ENCODE peak calls at places on chromosomes 11 and 22, in four cellular contexts. Y is K562, P is H1, S is SK-N-SH. B is an unnamed sample.

GRCh38 chr11:86160546-86161149 is 83.9 kb upstream of the EED start:
- DNase-seq in Y (no peak), P (no peak), S (no peak), B (no peak)

GRCh38 chr11:7851391-7851790 is 54.6 kb upstream of the OR5P2 start:
- DNase-seq in Y (peak), P (no peak), S (no peak), B (no peak)

GRCh38 chr11:83282084-83282716 is 4.0 kb downstream of the CCDC90B start:
- DNase-seq in Y (no peak), P (no peak), S (no peak), B (no peak)

GRCh38 chr11:126465573-126466287 is 110.2 kb downstream of the ST3GAL4 start:
- DNase-seq in Y (no peak), P (no peak), S (peak), B (no peak)

GRCh38 chr11:66849501-66850234 is 6.4 kb downstream of the RCE1 start:
- DNase-seq in Y (no peak), P (no peak), S (peak), B (no peak)

GRCh38 chr22:49780992-49781782 is 46.5 kb downstream of the BRD1 start:
- DNase-seq in Y (no peak), P (no peak), S (no peak), B (no peak)

GRCh38 chr11:86620796-86621575 is 51.4 kb downstream of the ME3 start:
- DNase-seq in Y (no peak), P (no peak), S (no peak), B (no peak)

GRCh38 chr11:77040889-77041288 is 6.7 kb downstream of the B3GNT6 start:
- DNase-seq in Y (no peak), P (no peak), S (peak), B (no peak)

GRCh38 chr22:30582788-30583575 is 8.5 kb upstream of the GAL3ST1 start:
- DNase-seq in Y (no peak), P (no peak), S (no peak), B (no peak)

GRCh38 chr11:67594480-67594879 is 10.9 kb downstream of the GSTP1 start:
- DNase-seq in Y (no peak), P (no peak), S (no peak), B (no peak)

GRCh38 chr11:64250875-64251721 is at the start of gene PLCB3:
- DNase-seq in Y (peak), P (no peak), S (peak), B (peak)

GRCh38 chr11:102428696-102429095 is 23.9 kb downstream of the TMEM123 start:
- DNase-seq in Y (no peak), P (no peak), S (no peak), B (no peak)

GRCh38 chr11:13043912-13044628 is 35.0 kb downstream of the RASSF10 start:
- DNase-seq in Y (no peak), P (no peak), S (no peak), B (no peak)

GRCh38 chr22:28369849-28370248 is 309.8 kb downstream of the TTC28 start:
- DNase-seq in Y (peak), P (no peak), S (no peak), B (no peak)

GRCh38 chr11:35792846-35793192 is 130.2 kb downstream of the TRIM44 start:
- DNase-seq in Y (no peak), P (no peak), S (no peak), B (no peak)

GRCh38 chr22:40289991-40290459 is 56.3 kb upstream of the ADSL start:
- DNase-seq in Y (no peak), P (no peak), S (no peak), B (no peak)

GRCh38 chr11:15967166-15967565 is 389.2 kb downstream of the SOX6 start:
- DNase-seq in Y (no peak), P (no peak), S (no peak), B (no peak)

GRCh38 chr11:119367661-119368120 is 13.8 kb downstream of the USP2 start:
- DNase-seq in Y (no peak), P (no peak), S (no peak), B (no peak)

GRCh38 chr11:106969660-106970059 is 48.6 kb downstream of the GUCY1A2 start:
- DNase-seq in Y (no peak), P (no peak), S (no peak), B (no peak)

GRCh38 chr11:11047851-11048610 is 190.2 kb upstream of the ZBED5 start:
- DNase-seq in Y (no peak), P (no peak), S (no peak), B (no peak)

GRCh38 chr22:44214764-44215163 is 34.0 kb downstream of the PARVG start:
- DNase-seq in Y (no peak), P (no peak), S (no peak), B (no peak)

GRCh38 chr11:2193099-2193886 is 21.7 kb upstream of the TH start:
- DNase-seq in Y (peak), P (no peak), S (peak), B (no peak)

GRCh38 chr11:95713428-95713827 is 76.2 kb downstream of the FAM76B start:
- DNase-seq in Y (no peak), P (no peak), S (no peak), B (no peak)

GRCh38 chr22:31561238-31561887 is 65.0 kb downstream of the SFI1 start:
- DNase-seq in Y (peak), P (peak), S (peak), B (peak)

GRCh38 chr11:37134637-37135036 is 536.6 kb upstream of the RAG2 start:
- DNase-seq in Y (no peak), P (no peak), S (no peak), B (no peak)

GRCh38 chr11:116035972-116036371 is 531.8 kb upstream of the CADM1 start:
- DNase-seq in Y (no peak), P (no peak), S (peak), B (no peak)

GRCh38 chr11:88543902-88544655 is 206.5 kb upstream of the CTSC start:
- DNase-seq in Y (peak), P (peak), S (peak), B (peak)
- TF ChIP-seq CTCF in Y (peak), P (peak), S (peak), B (peak)

GRCh38 chr11:109435121-109435742 is 13.2 kb downstream of the C11orf87 start:
- DNase-seq in Y (no peak), P (no peak), S (no peak), B (no peak)
- TF ChIP-seq TEAD4 in Y (no peak), P (no peak), S (no peak), B (no peak)

GRCh38 chr11:78741794-78742193 is 167.1 kb upstream of the NARS2 start:
- DNase-seq in Y (no peak), P (no peak), S (no peak), B (no peak)
- TF ChIP-seq CTCF in Y (no peak), P (no peak), S (no peak), B (no peak)

DNA sequence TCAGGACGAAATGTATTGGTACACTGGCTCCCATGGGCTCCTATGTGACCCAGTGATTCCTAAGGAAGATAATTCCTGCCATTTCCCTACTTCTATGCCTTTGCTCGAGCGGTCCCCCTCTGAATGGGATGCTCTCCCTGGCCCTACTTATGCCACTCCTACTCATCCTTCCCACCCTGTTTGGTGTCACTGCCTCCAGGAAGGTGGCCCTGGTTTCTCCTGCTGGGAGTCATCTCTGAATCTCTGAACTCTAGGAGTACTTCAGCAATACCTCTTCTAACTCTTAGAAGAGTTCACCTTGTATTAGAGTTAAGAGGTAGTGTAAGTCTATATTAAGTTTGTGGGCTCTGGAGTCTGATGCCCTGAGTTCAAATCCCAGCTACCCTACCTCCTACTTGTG is 35.5 kb upstream of the LRRC55 start:
- DNase-seq in Y (no peak), P (no peak), S (no peak), B (no peak)
- TF ChIP-seq TEAD4 in Y (no peak), P (no peak), S (no peak), B (no peak)

GRCh38 chr11:32188785-32189184 is 97.9 kb downstream of the RCN1 start:
- DNase-seq in Y (peak), P (no peak), S (no peak), B (no peak)
- TF ChIP-seq CTCF in Y (peak), P (peak), S (no peak), B (no peak)

GRCh38 chr11:68684385-68685356 is at the start of gene GAL:
- DNase-seq in Y (peak), P (no peak), S (peak), B (peak)

GRCh38 chr11:68688881-68689280 is 4.5 kb downstream of the GAL start:
- DNase-seq in Y (no peak), P (no peak), S (no peak), B (no peak)

GRCh38 chr11:68685656-68686380 is 1.5 kb downstream of the GAL start:
- DNase-seq in Y (no peak), P (no peak), S (peak), B (no peak)

GRCh38 chr11:68687986-68688385 is 3.6 kb downstream of the GAL start:
- DNase-seq in Y (no peak), P (no peak), S (no peak), B (no peak)

DNA sequence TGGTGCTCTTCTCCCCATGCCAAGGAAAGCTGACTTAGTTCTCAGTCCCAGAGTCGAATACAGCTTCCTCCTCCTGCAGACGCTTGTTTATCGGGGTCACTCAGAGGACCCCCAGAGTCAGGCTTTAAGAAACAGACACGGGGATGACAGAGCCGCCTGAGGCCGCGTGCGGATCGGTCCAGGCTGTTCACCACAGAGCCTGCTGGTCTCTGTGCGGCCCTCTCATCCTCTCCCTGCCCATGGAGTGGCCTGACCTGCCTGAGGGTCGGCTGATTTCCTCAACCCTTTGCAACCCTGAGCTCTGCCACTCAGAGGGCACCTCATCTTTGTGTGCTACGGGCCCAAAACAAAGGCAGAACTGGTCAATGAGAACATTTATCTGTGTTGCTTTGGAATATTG is 2.1 kb downstream of the GAL start:
- DNase-seq in Y (no peak), P (no peak), S (no peak), B (no peak)
- TF ChIP-seq TEAD4 in Y (no peak), P (no peak), S (no peak), B (no peak)

GRCh38 chr11:125086633-125087296 is 23.7 kb downstream of the SLC37A2 start:
- DNase-seq in Y (no peak), P (no peak), S (no peak), B (no peak)

GRCh38 chr11:125084761-125085231 is 21.7 kb downstream of the SLC37A2 start:
- DNase-seq in Y (no peak), P (no peak), S (peak), B (no peak)

GRCh38 chr11:125083312-125084056 is 20.4 kb downstream of the SLC37A2 start:
- DNase-seq in Y (no peak), P (no peak), S (no peak), B (no peak)

GRCh38 chr11:125084057-125084416 is 20.9 kb downstream of the SLC37A2 start:
- DNase-seq in Y (no peak), P (no peak), S (peak), B (no peak)

GRCh38 chr11:125085301-125086081 is 22.4 kb downstream of the SLC37A2 start:
- DNase-seq in Y (no peak), P (no peak), S (peak), B (peak)
- TF ChIP-seq CTCF in Y (no peak), P (peak), S (no peak), B (no peak)

GRCh38 chr11:79493555-79494171 is 52.8 kb upstream of the TENM4 start:
- DNase-seq in Y (peak), P (peak), S (peak), B (peak)
- TF ChIP-seq TEAD4 in Y (no peak), P (peak), S (no peak), B (no peak)

DNA sequence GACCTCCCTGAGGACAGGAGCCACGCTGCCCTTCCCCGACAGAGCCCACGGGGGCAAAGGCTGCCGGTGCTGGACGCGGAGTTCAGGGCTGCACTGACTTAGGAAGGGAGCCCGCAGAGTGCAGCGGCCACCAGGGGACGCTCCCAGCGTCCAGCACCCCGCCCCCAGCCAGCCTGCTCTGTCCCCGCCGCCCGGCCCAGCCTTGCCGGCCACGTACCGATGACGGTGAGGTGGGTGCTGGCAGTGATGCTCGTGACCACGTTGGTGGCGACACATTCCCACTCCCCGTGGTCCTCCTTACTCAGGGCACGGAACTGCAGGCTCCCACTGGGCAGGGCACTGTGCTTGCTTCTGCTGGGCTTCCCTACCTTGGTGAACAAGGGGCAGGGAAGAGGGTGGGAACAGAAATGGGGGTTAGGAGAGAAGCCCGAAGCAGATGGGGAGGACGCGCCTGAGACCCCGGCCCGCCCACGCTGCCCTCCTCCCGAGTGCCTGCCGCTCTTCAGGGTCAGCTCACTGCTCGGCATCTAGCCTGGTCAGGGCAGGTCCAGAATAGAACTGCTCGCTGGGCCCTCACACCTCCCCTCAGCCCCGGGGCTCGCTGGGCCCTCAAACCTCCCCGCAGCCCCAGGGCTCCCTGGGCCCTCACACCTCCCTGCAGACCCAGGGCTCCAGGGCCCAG is 25.9 kb downstream of the IGSF9B start:
- DNase-seq in Y (peak), P (no peak), S (no peak), B (peak)
- TF ChIP-seq CTCF in Y (peak), P (peak), S (no peak), B (peak)

GRCh38 chr22:27260087-27260730 is 541.3 kb downstream of the MN1 start:
- DNase-seq in Y (no peak), P (no peak), S (peak), B (peak)
- TF ChIP-seq TEAD4 in Y (no peak), P (no peak), S (no peak), B (no peak)